ENCODE peak calls at places on chromosomes 5 and 9, in seven cellular contexts. I is thyroid gland, J is GM23248, V is IMR-90, M is PC-9, U is hepatocyte, E is heart right ventricle. X is an unnamed sample.

GRCh38 chr9:100473271-100474081 is 527 bp downstream of the TMEFF1 start:
- DNase-seq in J (peak; percentile 76), M (no peak), E (peak; percentile 17), I (peak; percentile 61), U (peak; percentile 71), V (peak; percentile 29), X (no peak)

GRCh38 chr5:142713151-142713706 is 27.3 kb upstream of the FGF1 start:
- DNase-seq in V (peak; percentile 80), M (peak; percentile 75), J (peak; percentile 90), I (peak; percentile 90), E (peak; percentile 88), U (peak; percentile 92), X (peak; percentile 92)

GRCh38 chr9:4967521-4967920 is 17.6 kb upstream of the JAK2 start:
- DNase-seq in I (no peak), V (no peak), E (no peak), J (peak; percentile 81), U (no peak), M (no peak), X (no peak)

GRCh38 chr5:130868186-130868821 is 296.8 kb downstream of the HINT1 start:
- DNase-seq in J (peak; percentile 5), I (no peak), M (no peak), E (no peak), V (no peak), U (no peak), X (no peak)

GRCh38 chr5:123549256-123549904 is 37.4 kb downstream of the CSNK1G3 start:
- DNase-seq in V (no peak), I (no peak), U (no peak), J (no peak), E (no peak), M (no peak), X (no peak)

GRCh38 chr9:119400607-119401006 is 31.4 kb upstream of the BRINP1 start:
- DNase-seq in J (no peak), M (no peak), U (no peak), E (no peak), V (no peak), I (no peak), X (no peak)

GRCh38 chr9:112820886-112821285 is 69.8 kb downstream of the SLC46A2 start:
- DNase-seq in E (no peak), I (no peak), U (no peak), J (peak; percentile 85), M (no peak), V (peak; percentile 78), X (no peak)

GRCh38 chr5:66361070-66361469 is 217.0 kb downstream of the SREK1 start:
- DNase-seq in U (no peak), E (no peak), I (no peak), V (no peak), M (no peak), J (no peak), X (no peak)

GRCh38 chr9:73116030-73116429 is 35.6 kb upstream of the ANXA1 start:
- DNase-seq in J (peak; percentile 84), U (peak; percentile 49), I (no peak), M (no peak), E (no peak), V (peak; percentile 80), X (no peak)

GRCh38 chr9:100669968-100670367 is 92.1 kb downstream of the CAVIN4 start:
- DNase-seq in V (no peak), I (no peak), U (no peak), M (no peak), J (no peak), E (no peak), X (no peak)

GRCh38 chr9:123773783-123774182 is 156.1 kb downstream of the DENND1A start:
- DNase-seq in U (no peak), E (no peak), I (no peak), J (no peak), V (no peak), M (no peak), X (no peak)

GRCh38 chr9:101791938-101792337 is 53.5 kb upstream of the GRIN3A start:
- DNase-seq in E (no peak), I (peak; percentile 38), M (no peak), U (peak; percentile 68), J (peak; percentile 15), V (no peak), X (peak; percentile 20)

GRCh38 chr9:76594764-76595410 is 135.9 kb downstream of the GCNT1 start:
- DNase-seq in U (no peak), J (no peak), V (no peak), M (no peak), E (no peak), I (no peak), X (no peak)

GRCh38 chr5:132943362-132944022 is 19.9 kb downstream of the AFF4 start:
- DNase-seq in E (no peak), M (no peak), V (no peak), I (no peak), J (no peak), U (no peak), X (no peak)

DNA sequence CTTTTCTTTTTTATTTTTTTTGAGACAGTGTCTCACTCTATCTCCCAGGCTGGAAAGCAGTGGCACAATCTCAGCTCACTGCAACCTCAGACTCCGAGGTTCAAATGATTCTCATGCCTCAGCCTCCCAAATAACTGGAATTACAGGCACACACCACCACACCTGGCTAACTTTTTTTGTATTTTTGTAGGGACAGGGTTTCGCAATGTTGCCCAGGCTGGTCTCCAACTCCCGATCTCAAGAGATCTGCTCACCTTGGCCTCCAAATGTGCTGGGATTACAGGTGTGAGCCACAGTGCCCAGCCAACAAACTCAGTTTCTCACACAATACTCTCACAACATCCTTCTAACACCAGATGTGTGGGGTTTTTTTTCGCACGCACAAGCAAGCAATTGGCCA is 22.1 kb downstream of the AFF4 start:
- DNase-seq in U (no peak), E (no peak), J (no peak), I (no peak), V (no peak), M (no peak), X (no peak)
- H3K9me3 ChIP-seq in U (no peaks in the 10 kb centered on the region), E (no peaks in the 10 kb centered on the region), J (no peaks in the 10 kb centered on the region), I (no peaks in the 10 kb centered on the region), V (no peaks in the 10 kb centered on the region), M (no peaks in the 10 kb centered on the region), X (no peaks in the 10 kb centered on the region)

GRCh38 chr5:1858436-1858835 is 24.3 kb downstream of the IRX4 start:
- DNase-seq in V (no peak), J (no peak), E (no peak), M (no peak), U (no peak), I (no peak), X (no peak)
- H3K27me3 ChIP-seq in V (peaks cover 48% of the 10 kb centered on the region), J (peaks cover 47% of the 10 kb centered on the region), E (peaks cover 36% of the 10 kb centered on the region), M (peaks cover 94% of the 10 kb centered on the region), U (peaks cover 17% of the 10 kb centered on the region), I (no peaks in the 10 kb centered on the region), X (peaks cover 18% of the 10 kb centered on the region)

GRCh38 chr9:138096192-138096845 is 218.7 kb downstream of the CACNA1B start:
- DNase-seq in E (no peak), M (no peak), V (no peak), U (no peak), J (no peak), I (no peak), X (no peak)
- H3K9me3 ChIP-seq in E (no peaks in the 10 kb centered on the region), M (no peaks in the 10 kb centered on the region), V (peaks cover 40% of the 10 kb centered on the region), U (no peaks in the 10 kb centered on the region), J (no peaks in the 10 kb centered on the region), I (no peaks in the 10 kb centered on the region), X (no peaks in the 10 kb centered on the region)

DNA sequence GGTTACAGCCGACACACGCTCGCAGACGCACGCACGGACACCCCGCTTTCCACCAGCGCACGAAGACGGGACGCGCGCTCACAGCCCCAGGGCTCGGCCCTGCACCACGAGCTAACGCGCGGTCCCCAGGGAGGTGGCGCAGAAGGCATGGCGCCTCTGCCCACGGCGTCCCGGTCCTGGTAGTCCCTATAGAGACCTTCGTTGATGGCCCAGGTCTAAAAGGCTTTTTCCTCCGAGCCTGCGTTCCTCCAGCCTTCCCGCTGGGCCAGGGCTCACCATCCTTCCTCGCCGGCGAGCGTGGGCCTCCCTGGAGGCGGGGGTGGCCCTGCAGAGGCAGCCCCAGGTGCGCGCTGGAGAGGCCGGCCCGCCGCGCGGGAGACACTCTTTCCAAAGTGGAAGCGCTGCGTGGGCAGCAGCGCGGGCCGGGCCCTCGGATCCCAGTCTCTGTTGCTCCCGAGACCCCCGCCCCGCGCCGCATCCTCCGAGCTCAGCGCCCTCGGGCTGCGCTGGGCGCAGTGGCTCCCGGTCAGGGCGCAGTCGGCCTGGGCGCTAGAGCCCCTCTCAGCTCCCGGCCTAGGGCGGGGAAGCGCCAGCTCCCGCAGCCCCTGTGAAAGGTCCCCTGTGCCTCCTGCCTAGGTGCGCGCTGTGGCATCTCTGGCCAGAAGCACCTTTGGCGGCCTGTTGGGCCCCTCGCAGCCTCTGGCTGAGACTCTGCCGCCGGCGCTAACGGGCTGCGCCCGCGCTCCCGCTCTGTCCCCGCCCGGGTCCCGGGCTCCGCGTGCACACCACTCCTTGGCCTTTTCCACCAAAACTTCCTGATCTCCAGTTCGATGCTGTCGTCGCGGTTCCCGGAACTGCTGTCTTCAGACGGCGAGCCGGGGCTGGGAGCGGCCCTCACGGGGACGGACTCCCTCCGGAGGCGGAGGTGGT is 31.9 kb upstream of the FANCC start:
- DNase-seq in U (peak; percentile 23), J (peak; percentile 16), M (no peak), V (no peak), E (no peak), I (no peak), X (no peak)
- H3K27me3 ChIP-seq in U (peaks cover 28% of the 10 kb centered on the region), J (peaks cover 19% of the 10 kb centered on the region), M (no peaks in the 10 kb centered on the region), V (peaks cover 12% of the 10 kb centered on the region), E (peaks cover 48% of the 10 kb centered on the region), I (no peaks in the 10 kb centered on the region), X (peaks cover 14% of the 10 kb centered on the region)

DNA sequence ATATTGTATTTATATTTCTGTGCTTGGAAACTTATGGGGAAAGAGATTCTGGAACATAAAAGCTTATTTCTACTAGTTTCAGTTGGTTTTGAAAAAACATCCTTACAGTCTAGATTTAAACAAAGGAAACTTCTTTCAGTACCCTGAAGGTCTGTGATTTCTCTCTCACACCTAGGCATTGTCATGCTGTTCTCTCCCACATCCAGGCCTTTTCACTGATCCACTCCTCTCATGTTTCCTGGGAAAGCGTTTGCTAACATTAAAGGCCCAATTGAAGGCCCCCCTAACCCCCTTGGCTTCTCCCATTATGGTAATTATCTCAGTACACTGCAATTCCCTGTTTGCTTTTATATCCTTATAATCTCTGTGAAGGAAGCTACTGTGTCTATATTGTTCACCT is 856 bp upstream of the PCDHGA3 start:
- DNase-seq in M (no peak), I (no peak), E (no peak), J (no peak), U (no peak), V (no peak), X (no peak)
- H3K9me3 ChIP-seq in M (peaks cover 4% of the 10 kb centered on the region), I (no peaks in the 10 kb centered on the region), E (no peaks in the 10 kb centered on the region), J (no peaks in the 10 kb centered on the region), U (no peaks in the 10 kb centered on the region), V (peaks cover 49% of the 10 kb centered on the region), X (no peaks in the 10 kb centered on the region)